ENCODE peak calls at places on chromosomes 5 and 9, in ten cellular contexts. One of them, this sample, is unnamed.

GRCh38 chr9:32011049-32011448 is 373.4 kb upstream of the ACO1 start:
- DNase-seq in AG09309: no peak
- DNase-seq in WTC11: no peak
- DNase-seq in GM10248: no peak
- DNase-seq in cardiac fibroblast: no peak
- DNase-seq in fibroblast of lung: no peak
- DNase-seq in fibroblast of mammary gland: no peak
- DNase-seq in kidney: no peak
- DNase-seq in tibial nerve: no peak
- DNase-seq in GM23338: no peak
- DNase-seq in this sample: no peak

GRCh38 chr5:5492087-5492933 is 69.8 kb downstream of the ICE1 start:
- DNase-seq in AG09309: no peak
- DNase-seq in WTC11: no peak
- DNase-seq in GM10248: peak; percentile 57
- DNase-seq in cardiac fibroblast: peak; percentile 78
- DNase-seq in fibroblast of lung: peak; percentile 47
- DNase-seq in fibroblast of mammary gland: peak; percentile 72
- DNase-seq in kidney: no peak
- DNase-seq in tibial nerve: no peak
- DNase-seq in GM23338: peak; percentile 79
- DNase-seq in this sample: peak; percentile 69

GRCh38 chr9:20358201-20358600 is 264.1 kb downstream of the MLLT3 start:
- DNase-seq in AG09309: peak; percentile 44
- DNase-seq in WTC11: no peak
- DNase-seq in GM10248: no peak
- DNase-seq in cardiac fibroblast: peak; percentile 83
- DNase-seq in fibroblast of lung: peak; percentile 46
- DNase-seq in fibroblast of mammary gland: peak; percentile 64
- DNase-seq in kidney: no peak
- DNase-seq in tibial nerve: no peak
- DNase-seq in GM23338: no peak
- DNase-seq in this sample: peak; percentile 78

GRCh38 chr9:120730661-120731514 is 16.6 kb upstream of the MEGF9 start:
- DNase-seq in AG09309: no peak
- DNase-seq in WTC11: no peak
- DNase-seq in GM10248: no peak
- DNase-seq in cardiac fibroblast: peak; percentile 89
- DNase-seq in fibroblast of lung: peak; percentile 99
- DNase-seq in fibroblast of mammary gland: peak; percentile 86
- DNase-seq in kidney: peak; percentile 78
- DNase-seq in tibial nerve: no peak
- DNase-seq in GM23338: peak; percentile 44
- DNase-seq in this sample: peak; percentile 84

GRCh38 chr5:66143473-66144073 is 527 bp upstream of the SREK1 start:
- DNase-seq in AG09309: no peak
- DNase-seq in WTC11: no peak
- DNase-seq in GM10248: no peak
- DNase-seq in cardiac fibroblast: no peak
- DNase-seq in fibroblast of lung: no peak
- DNase-seq in fibroblast of mammary gland: no peak
- DNase-seq in kidney: no peak
- DNase-seq in tibial nerve: no peak
- DNase-seq in GM23338: no peak
- DNase-seq in this sample: no peak

GRCh38 chr5:111407562-111407961 is 104.8 kb downstream of the STARD4 start:
- DNase-seq in AG09309: no peak
- DNase-seq in WTC11: no peak
- DNase-seq in GM10248: no peak
- DNase-seq in cardiac fibroblast: no peak
- DNase-seq in fibroblast of lung: peak; percentile 6
- DNase-seq in fibroblast of mammary gland: no peak
- DNase-seq in kidney: no peak
- DNase-seq in tibial nerve: no peak
- DNase-seq in GM23338: no peak
- DNase-seq in this sample: no peak

GRCh38 chr9:97572892-97573365 is 60.2 kb downstream of the TSTD2 start:
- DNase-seq in AG09309: no peak
- DNase-seq in WTC11: no peak
- DNase-seq in GM10248: no peak
- DNase-seq in cardiac fibroblast: no peak
- DNase-seq in fibroblast of lung: no peak
- DNase-seq in fibroblast of mammary gland: no peak
- DNase-seq in kidney: peak; percentile 46
- DNase-seq in tibial nerve: no peak
- DNase-seq in GM23338: no peak
- DNase-seq in this sample: no peak

GRCh38 chr9:115213777-115214428 is 95.9 kb upstream of the TNC start:
- DNase-seq in AG09309: no peak
- DNase-seq in WTC11: no peak
- DNase-seq in GM10248: no peak
- DNase-seq in cardiac fibroblast: peak; percentile 89
- DNase-seq in fibroblast of lung: peak; percentile 97
- DNase-seq in fibroblast of mammary gland: peak; percentile 93
- DNase-seq in kidney: no peak
- DNase-seq in tibial nerve: no peak
- DNase-seq in GM23338: no peak
- DNase-seq in this sample: peak; percentile 91

DNA sequence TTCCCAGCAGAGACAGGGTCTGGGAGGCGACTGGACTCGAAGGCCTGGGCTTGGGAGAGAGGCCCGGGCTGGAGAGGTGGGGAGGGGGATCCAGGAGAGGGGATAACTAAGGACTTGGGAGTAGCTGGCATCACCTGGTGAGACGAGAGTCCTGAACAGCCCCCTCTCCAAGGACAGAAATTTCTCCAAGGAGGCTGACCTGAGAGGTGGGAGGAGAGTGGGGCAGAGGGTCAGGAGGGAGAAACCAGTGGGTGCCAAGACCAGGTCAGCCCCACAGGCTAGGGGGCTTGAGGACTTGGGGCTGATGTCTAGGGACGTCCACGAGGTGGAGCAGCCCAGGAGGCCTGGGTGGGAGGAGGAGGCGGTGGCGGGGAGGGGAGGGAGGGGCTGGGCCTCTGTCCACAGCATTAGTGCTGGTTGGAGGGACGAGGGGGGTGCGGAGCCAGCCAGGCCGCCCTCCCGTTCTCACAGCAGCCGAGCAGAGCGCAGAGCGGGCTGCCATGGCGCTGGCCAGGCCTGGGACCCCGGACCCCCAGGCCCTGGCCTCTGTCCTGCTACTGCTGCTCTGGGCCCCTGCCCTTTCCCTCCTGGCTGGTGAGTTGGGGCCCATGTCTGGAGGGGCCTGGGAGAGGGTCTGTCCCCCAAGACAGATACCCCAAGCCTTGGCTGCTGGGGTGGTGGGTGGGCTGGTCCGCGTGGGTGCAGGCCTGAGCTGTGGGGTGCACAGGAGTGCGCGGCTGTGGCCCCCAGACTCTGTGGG is at the start of gene CRB2:
- DNase-seq in AG09309: no peak
- DNase-seq in WTC11: peak; percentile 64
- DNase-seq in GM10248: no peak
- DNase-seq in cardiac fibroblast: no peak
- DNase-seq in fibroblast of lung: no peak
- DNase-seq in fibroblast of mammary gland: no peak
- DNase-seq in kidney: no peak
- DNase-seq in tibial nerve: no peak
- DNase-seq in GM23338: peak; percentile 92
- DNase-seq in this sample: no peak
- TF ChIP-seq CTCF in AG09309: no peak
- TF ChIP-seq CTCF in WTC11: no peak
- TF ChIP-seq CTCF in GM10248: no peak
- TF ChIP-seq CTCF in cardiac fibroblast: no peak
- TF ChIP-seq CTCF in fibroblast of lung: no peak
- TF ChIP-seq CTCF in fibroblast of mammary gland: no peak
- TF ChIP-seq CTCF in kidney: no peak
- TF ChIP-seq CTCF in tibial nerve: no peak
- TF ChIP-seq CTCF in GM23338: peak; percentile 37
- TF ChIP-seq CTCF in this sample: no peak

DNA sequence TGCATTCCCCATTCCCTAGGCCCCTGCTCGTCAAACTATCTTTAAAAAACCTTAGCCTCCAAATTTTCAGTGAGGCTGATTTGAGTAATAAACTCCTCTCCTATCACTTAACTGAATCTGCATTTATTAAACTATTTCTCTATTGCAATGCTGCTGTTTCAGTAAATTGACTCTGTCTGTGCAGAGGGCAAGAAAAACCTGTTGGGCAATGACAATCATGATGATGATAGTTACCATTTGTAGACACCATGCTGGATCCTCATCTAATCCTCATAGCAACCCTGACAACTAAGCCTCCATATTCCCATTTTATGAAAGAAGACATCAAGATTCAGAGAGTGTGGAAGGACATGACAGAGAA is 212.9 kb downstream of the TRIM32 start:
- DNase-seq in AG09309: no peak
- DNase-seq in WTC11: no peak
- DNase-seq in GM10248: no peak
- DNase-seq in cardiac fibroblast: no peak
- DNase-seq in fibroblast of lung: no peak
- DNase-seq in fibroblast of mammary gland: no peak
- DNase-seq in kidney: no peak
- DNase-seq in tibial nerve: no peak
- DNase-seq in GM23338: no peak
- DNase-seq in this sample: no peak
- TF ChIP-seq CTCF in AG09309: no peak
- TF ChIP-seq CTCF in WTC11: no peak
- TF ChIP-seq CTCF in GM10248: no peak
- TF ChIP-seq CTCF in cardiac fibroblast: no peak
- TF ChIP-seq CTCF in fibroblast of lung: no peak
- TF ChIP-seq CTCF in fibroblast of mammary gland: no peak
- TF ChIP-seq CTCF in kidney: no peak
- TF ChIP-seq CTCF in tibial nerve: no peak
- TF ChIP-seq CTCF in GM23338: no peak
- TF ChIP-seq CTCF in this sample: no peak

GRCh38 chr9:18189876-18190670 is 283.9 kb upstream of the ADAMTSL1 start:
- DNase-seq in AG09309: no peak
- DNase-seq in WTC11: no peak
- DNase-seq in GM10248: no peak
- DNase-seq in cardiac fibroblast: peak; percentile 3
- DNase-seq in fibroblast of lung: no peak
- DNase-seq in fibroblast of mammary gland: no peak
- DNase-seq in kidney: no peak
- DNase-seq in tibial nerve: no peak
- DNase-seq in GM23338: no peak
- DNase-seq in this sample: peak; percentile 31

GRCh38 chr9:18185196-18185595 is 288.8 kb upstream of the ADAMTSL1 start:
- DNase-seq in AG09309: no peak
- DNase-seq in WTC11: no peak
- DNase-seq in GM10248: no peak
- DNase-seq in cardiac fibroblast: no peak
- DNase-seq in fibroblast of lung: no peak
- DNase-seq in fibroblast of mammary gland: no peak
- DNase-seq in kidney: no peak
- DNase-seq in tibial nerve: no peak
- DNase-seq in GM23338: peak; percentile 2
- DNase-seq in this sample: peak; percentile 63

GRCh38 chr9:18182636-18183035 is 291.3 kb upstream of the ADAMTSL1 start:
- DNase-seq in AG09309: no peak
- DNase-seq in WTC11: no peak
- DNase-seq in GM10248: no peak
- DNase-seq in cardiac fibroblast: no peak
- DNase-seq in fibroblast of lung: no peak
- DNase-seq in fibroblast of mammary gland: no peak
- DNase-seq in kidney: no peak
- DNase-seq in tibial nerve: no peak
- DNase-seq in GM23338: no peak
- DNase-seq in this sample: no peak

DNA sequence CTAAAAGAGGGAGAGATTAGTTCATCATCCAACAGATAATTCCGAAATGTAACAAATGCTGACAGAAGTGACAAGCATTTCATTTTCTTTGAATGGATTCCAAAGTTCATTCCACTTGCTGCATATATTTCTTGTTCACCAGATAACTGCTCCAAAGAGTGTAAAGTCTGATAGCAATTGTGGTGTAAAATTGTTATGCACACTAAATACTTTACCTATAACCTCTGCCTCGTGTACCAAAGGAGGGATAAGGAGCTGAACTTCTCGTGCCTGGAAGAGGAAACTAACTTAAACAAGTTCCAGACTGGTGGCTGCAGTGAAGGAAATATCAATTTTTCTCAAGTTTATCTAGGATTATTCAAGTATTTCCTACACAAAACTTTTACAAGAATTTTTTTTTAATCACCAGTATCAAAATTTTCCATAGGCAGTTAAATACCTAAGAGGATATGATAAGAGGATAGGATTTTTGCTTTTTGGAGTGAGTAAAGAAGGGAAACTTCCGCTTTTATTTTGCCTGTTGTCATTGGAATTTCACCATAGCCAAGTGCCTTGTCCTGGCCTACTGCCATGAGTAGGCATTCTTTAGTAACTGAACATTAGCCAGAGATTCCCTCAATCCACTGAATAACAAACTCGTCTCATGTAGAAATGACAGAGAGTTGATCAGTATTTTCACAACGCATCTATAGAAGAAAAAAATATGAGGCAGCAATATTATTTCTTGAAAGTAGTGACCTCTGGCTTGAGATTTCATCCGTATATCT is 289.7 kb upstream of the ADAMTSL1 start:
- DNase-seq in AG09309: no peak
- DNase-seq in WTC11: no peak
- DNase-seq in GM10248: no peak
- DNase-seq in cardiac fibroblast: peak; percentile 2
- DNase-seq in fibroblast of lung: no peak
- DNase-seq in fibroblast of mammary gland: no peak
- DNase-seq in kidney: no peak
- DNase-seq in tibial nerve: no peak
- DNase-seq in GM23338: no peak
- DNase-seq in this sample: peak; percentile 54
- TF ChIP-seq CTCF in AG09309: no peak
- TF ChIP-seq CTCF in WTC11: no peak
- TF ChIP-seq CTCF in GM10248: no peak
- TF ChIP-seq CTCF in cardiac fibroblast: no peak
- TF ChIP-seq CTCF in fibroblast of lung: no peak
- TF ChIP-seq CTCF in fibroblast of mammary gland: no peak
- TF ChIP-seq CTCF in kidney: no peak
- TF ChIP-seq CTCF in tibial nerve: no peak
- TF ChIP-seq CTCF in GM23338: no peak
- TF ChIP-seq CTCF in this sample: no peak

DNA sequence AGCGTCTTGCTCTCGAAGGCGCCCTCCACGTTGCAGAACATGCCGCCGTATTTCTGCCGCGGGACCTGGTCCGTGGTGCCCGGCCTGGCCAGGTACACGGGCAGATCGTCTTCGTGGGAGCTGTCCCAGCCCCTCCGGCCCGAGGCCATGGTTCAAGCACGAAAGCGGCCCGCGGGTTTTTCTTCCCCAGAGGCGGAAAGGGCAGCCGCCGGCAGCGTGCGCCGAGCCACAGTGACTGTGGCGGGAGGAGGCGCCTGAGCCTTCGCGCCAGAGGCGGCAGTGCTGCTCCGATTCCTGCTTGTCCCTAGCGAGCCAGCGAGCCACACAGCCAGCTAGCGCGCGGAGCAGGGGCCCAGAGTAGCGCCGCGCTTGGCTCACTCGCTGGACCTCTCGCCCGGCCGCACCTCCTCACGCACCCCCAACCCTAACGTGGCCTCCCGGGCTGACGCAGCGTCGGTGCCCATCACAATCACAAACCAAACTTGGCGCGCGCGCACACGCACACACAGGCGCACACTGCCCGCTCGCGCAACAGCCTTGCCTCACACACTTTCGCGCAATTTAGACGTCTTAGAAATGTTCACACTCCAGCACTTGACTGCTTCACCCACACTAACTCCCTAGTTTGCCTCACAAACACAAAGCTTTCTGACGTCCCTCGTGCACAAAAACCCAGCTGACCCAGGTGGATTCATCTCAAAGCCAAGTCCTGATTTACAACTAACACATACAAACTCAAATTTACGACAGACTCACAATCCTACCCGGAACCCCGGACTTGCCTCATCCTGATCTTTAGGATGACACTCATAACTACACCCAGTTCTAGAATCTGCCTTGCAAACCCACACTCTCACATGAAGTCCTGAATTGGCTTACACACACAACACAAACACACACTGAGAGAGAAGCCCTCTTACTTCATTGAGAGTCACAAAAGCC is at the start of gene DPYSL3:
- DNase-seq in AG09309: peak; percentile 39
- DNase-seq in WTC11: peak; percentile 85
- DNase-seq in GM10248: no peak
- DNase-seq in cardiac fibroblast: peak; percentile 72
- DNase-seq in fibroblast of lung: peak; percentile 85
- DNase-seq in fibroblast of mammary gland: peak; percentile 65
- DNase-seq in kidney: peak; percentile 82
- DNase-seq in tibial nerve: peak; percentile 32
- DNase-seq in GM23338: peak; percentile 90
- DNase-seq in this sample: peak; percentile 69
- TF ChIP-seq CTCF in AG09309: peak; percentile 47
- TF ChIP-seq CTCF in WTC11: no peak
- TF ChIP-seq CTCF in GM10248: no peak
- TF ChIP-seq CTCF in cardiac fibroblast: peak; percentile 41
- TF ChIP-seq CTCF in fibroblast of lung: no peak
- TF ChIP-seq CTCF in fibroblast of mammary gland: no peak
- TF ChIP-seq CTCF in kidney: no peak
- TF ChIP-seq CTCF in tibial nerve: no peak
- TF ChIP-seq CTCF in GM23338: peak; percentile 17
- TF ChIP-seq CTCF in this sample: peak; percentile 25

This sample was measured in MCF 10A.